ENCODE peak calls at places on chromosome 13, in seven cellular contexts. E is HTR-8/SVneo, F is NCI-H1436 treated with DMSO at 0.1 percent for 48 hours, S is AG20443, Y is IMR-90, C is omental fat pad, Z is ovary. X is an unnamed sample.
A peak's percentile ranks its signal among the peaks of the same experiment; 100 is the strongest.

GRCh38 chr13:76976488-76976887 is 15.4 kb upstream of the CLN5 start:
- DNase-seq in Y (no peak), S (no peak), C (no peak), F (no peak), E (no peak), Z (no peak), X (no peak)

GRCh38 chr13:20721454-20722357 is 18.2 kb downstream of the IL17D start:
- DNase-seq in S (peak; percentile 61), E (no peak), C (no peak), F (no peak), Z (peak; percentile 67), Y (peak; percentile 79), X (no peak)

GRCh38 chr13:109274188-109274821 is 512.1 kb downstream of the IRS2 start:
- DNase-seq in E (peak; percentile 28), Z (no peak), Y (peak; percentile 72), F (no peak), C (no peak), S (peak; percentile 69), X (no peak)

GRCh38 chr13:102856603-102857002 is 10.8 kb downstream of the ERCC5 start:
- DNase-seq in Z (no peak), E (no peak), S (peak; percentile 22), Y (no peak), F (no peak), C (no peak), X (no peak)

GRCh38 chr13:40875048-40875447 is 85.6 kb downstream of the SLC25A15 start:
- DNase-seq in C (no peak), F (no peak), Z (no peak), S (no peak), E (no peak), Y (no peak), X (no peak)

GRCh38 chr13:24984134-24984533 is 111.8 kb upstream of the PABPC3 start:
- DNase-seq in Z (no peak), E (no peak), Y (no peak), S (no peak), C (no peak), F (no peak), X (no peak)

GRCh38 chr13:48156466-48156865 is 61.6 kb upstream of the MED4 start:
- DNase-seq in Z (no peak), C (no peak), F (no peak), E (no peak), S (no peak), Y (no peak), X (no peak)

GRCh38 chr13:101649490-101650126 is 197.1 kb downstream of the ITGBL1 start:
- DNase-seq in Z (no peak), S (peak; percentile 61), E (peak; percentile 37), F (no peak), Y (peak; percentile 74), C (no peak), X (no peak)

GRCh38 chr13:48318014-48318713 is 14.6 kb downstream of the RB1 start:
- DNase-seq in Y (no peak), C (no peak), F (no peak), E (no peak), Z (no peak), S (no peak), X (no peak)

GRCh38 chr13:98581971-98582702 is 5.2 kb upstream of the STK24 start:
- DNase-seq in C (no peak), S (peak; percentile 62), Y (peak; percentile 85), E (no peak), Z (no peak), F (no peak), X (peak; percentile 78)

GRCh38 chr13:107937841-107938240 is 277.5 kb downstream of the LIG4 start:
- DNase-seq in S (no peak), E (no peak), Z (no peak), Y (peak; percentile 0), F (no peak), C (no peak), X (no peak)

GRCh38 chr13:81562598-81562997 is 1221.7 kb upstream of the SPRY2 start:
- DNase-seq in C (no peak), S (no peak), F (no peak), Y (no peak), E (no peak), Z (no peak), X (no peak)

GRCh38 chr13:34967851-34968562 is 25.9 kb downstream of the NBEA start:
- DNase-seq in C (no peak), E (no peak), Z (no peak), Y (no peak), S (no peak), F (no peak), X (no peak)

GRCh38 chr13:32267836-32268439 is 47.2 kb downstream of the ZAR1L start:
- DNase-seq in F (no peak), Y (no peak), Z (no peak), E (no peak), C (no peak), S (peak; percentile 24), X (no peak)

GRCh38 chr13:95411641-95412040 is 110.4 kb upstream of the ABCC4 start:
- DNase-seq in S (no peak), F (no peak), Y (no peak), E (no peak), C (no peak), Z (no peak), X (no peak)

GRCh38 chr13:31011193-31011860 is 78.9 kb downstream of the TEX26 start:
- DNase-seq in Z (no peak), E (no peak), Y (no peak), F (peak; percentile 12), S (no peak), C (no peak), X (no peak)

GRCh38 chr13:23399254-23399796 is 34.2 kb downstream of the SACS start:
- DNase-seq in Y (no peak), F (no peak), Z (no peak), S (no peak), C (no peak), E (no peak), X (no peak)

GRCh38 chr13:73602295-73602694 is 531.9 kb downstream of the KLF12 start:
- DNase-seq in S (no peak), Z (no peak), E (no peak), F (no peak), Y (peak; percentile 28), C (no peak), X (no peak)

GRCh38 chr13:113647351-113648217 is 10.4 kb downstream of the ATP4B start:
- DNase-seq in C (peak; percentile 57), Y (no peak), Z (peak; percentile 45), E (no peak), F (peak; percentile 63), S (no peak), X (peak; percentile 67)

GRCh38 chr13:112510002-112510780 is 77.8 kb downstream of the TUBGCP3 start:
- DNase-seq in E (peak; percentile 50), S (peak; percentile 87), F (peak; percentile 4), Y (peak; percentile 71), C (no peak), Z (no peak), X (no peak)

GRCh38 chr13:33827152-33827551 is 9.2 kb downstream of the RFC3 start:
- DNase-seq in C (no peak), E (no peak), Y (no peak), Z (no peak), F (no peak), S (no peak), X (no peak)

GRCh38 chr13:83515267-83515666 is 367.0 kb downstream of the SLITRK1 start:
- DNase-seq in C (no peak), S (peak; percentile 6), F (no peak), E (peak; percentile 9), Y (peak; percentile 22), Z (no peak), X (no peak)

GRCh38 chr13:109521719-109522118 is 264.7 kb downstream of the IRS2 start:
- DNase-seq in Y (no peak), Z (no peak), F (no peak), S (no peak), C (no peak), E (no peak), X (no peak)

GRCh38 chr13:32932376-32932775 is 83.8 kb upstream of the KL start:
- DNase-seq in S (no peak), Y (no peak), E (no peak), F (no peak), C (no peak), Z (no peak), X (no peak)

GRCh38 chr13:85462792-85463425 is 336.3 kb downstream of the SLITRK6 start:
- DNase-seq in Z (no peak), Y (no peak), S (no peak), F (no peak), E (no peak), C (no peak), X (no peak)

GRCh38 chr13:27381601-27382000 is 42.8 kb upstream of the GTF3A start:
- DNase-seq in Z (no peak), S (no peak), F (no peak), E (no peak), C (no peak), Y (no peak), X (no peak)

GRCh38 chr13:70183041-70183440 is 74.8 kb upstream of the KLHL1 start:
- DNase-seq in C (no peak), E (no peak), F (no peak), Z (no peak), Y (no peak), S (no peak), X (no peak)

GRCh38 chr13:27810461-27810860 is 18.2 kb downstream of the GSX1 start:
- DNase-seq in S (no peak), C (no peak), E (no peak), Y (no peak), F (no peak), Z (no peak), X (no peak)

GRCh38 chr13:102203718-102204117 is 198.1 kb downstream of the FGF14 start:
- DNase-seq in S (no peak), E (no peak), Z (no peak), C (no peak), Y (no peak), F (no peak), X (no peak)

GRCh38 chr13:108003626-108004025 is 211.7 kb downstream of the LIG4 start:
- DNase-seq in S (no peak), Z (no peak), C (no peak), F (no peak), Y (no peak), E (no peak), X (no peak)

GRCh38 chr13:45092668-45093067 is 27.6 kb upstream of the GTF2F2 start:
- DNase-seq in Y (no peak), Z (no peak), C (no peak), F (no peak), S (peak; percentile 41), E (no peak), X (no peak)

GRCh38 chr13:38213307-38213706 is 136.3 kb upstream of the UFM1 start:
- DNase-seq in Y (no peak), F (no peak), Z (no peak), E (no peak), C (no peak), S (no peak), X (no peak)

X was measured in NCI-H187 treated with DMSO at 0.1 percent for 48 hours.